ENCODE peak calls at places on chromosomes 11 and 22, in five cellular contexts. N is KG1; F is esophagus squamous epithelium; A is effector memory CD4-positive, alpha-beta T cell; E is sigmoid colon. Y is an unnamed sample.

GRCh38 chr22:30302810-30303138 is 13.5 kb upstream of the CASTOR1 start:
- DNase-seq in N (no peak), F (no peak), A (no peak), E (no peak), Y (no peak)

GRCh38 chr22:48141301-48141700 is 1378.9 kb downstream of the TBC1D22A start:
- DNase-seq in N (no peak), F (no peak), A (no peak), E (no peak), Y (no peak)

GRCh38 chr11:119791047-119791446 is 62.0 kb upstream of the NECTIN1 start:
- DNase-seq in N (no peak), F (no peak), A (no peak), E (peak), Y (no peak)

GRCh38 chr11:2213384-2213842 is 41.8 kb upstream of the TH start:
- DNase-seq in N (no peak), F (no peak), A (no peak), E (peak), Y (no peak)

GRCh38 chr22:48254311-48254873 is 1491.9 kb downstream of the TBC1D22A start:
- DNase-seq in N (no peak), F (no peak), A (no peak), E (no peak), Y (no peak)

GRCh38 chr22:46542011-46542985 is 4.9 kb upstream of the CELSR1 start:
- DNase-seq in N (peak), F (no peak), A (peak), E (peak), Y (peak)

GRCh38 chr22:43094085-43094484 is 4.9 kb upstream of the TTLL1 start:
- DNase-seq in N (no peak), F (no peak), A (no peak), E (no peak), Y (peak)

GRCh38 chr11:95082576-95083001 is 7.1 kb upstream of the ENDOD1 start:
- DNase-seq in N (no peak), F (no peak), A (no peak), E (no peak), Y (no peak)

GRCh38 chr11:107592813-107593212 is 1.9 kb downstream of the ELMOD1 start:
- DNase-seq in N (no peak), F (no peak), A (no peak), E (no peak), Y (no peak)

GRCh38 chr22:38756631-38757463 is 1.0 kb upstream of the SUN2 start:
- DNase-seq in N (peak), F (no peak), A (no peak), E (no peak), Y (no peak)

GRCh38 chr11:116857316-116857715 is 19.9 kb upstream of the APOA1 start:
- DNase-seq in N (no peak), F (no peak), A (no peak), E (no peak), Y (peak)

GRCh38 chr11:87015645-87016044 is 22.1 kb upstream of the TMEM135 start:
- DNase-seq in N (no peak), F (no peak), A (no peak), E (no peak), Y (no peak)

GRCh38 chr22:49479566-49479965 is 348.1 kb downstream of the BRD1 start:
- DNase-seq in N (no peak), F (no peak), A (no peak), E (no peak), Y (no peak)

GRCh38 chr22:33000342-33001280 is 57.6 kb downstream of the SYN3 start:
- DNase-seq in N (no peak), F (no peak), A (no peak), E (peak), Y (peak)